ENCODE peak calls at places on chromosome 6, in nine cellular contexts. A, W, O, C, K, G, J, R and L are unnamed samples.

GRCh38 chr6:4610256-4610655 is 165.9 kb upstream of the CDYL start:
- DNase-seq in G (peak; percentile 86), J (no peak), O (no peak), A (no peak), R (no peak), C (peak; percentile 70), K (peak; percentile 84), W (peak; percentile 31), L (peak; percentile 33)

GRCh38 chr6:66965227-66965626 is 1258.2 kb upstream of the EYS start:
- DNase-seq in W (no peak), A (no peak), K (peak; percentile 8), O (no peak), G (no peak), C (peak; percentile 15), R (no peak), J (no peak), L (no peak)

GRCh38 chr6:811806-812205 is 118.9 kb upstream of the EXOC2 start:
- DNase-seq in G (no peak), J (no peak), A (peak; percentile 35), K (no peak), O (no peak), W (no peak), R (no peak), C (peak; percentile 14), L (no peak)

GRCh38 chr6:100731411-100731810 is 149.7 kb downstream of the ASCC3 start:
- DNase-seq in C (no peak), J (no peak), W (no peak), A (no peak), R (no peak), O (no peak), K (no peak), G (no peak), L (no peak)

GRCh38 chr6:132937466-132937906 is 123.1 kb downstream of the RPS12 start:
- DNase-seq in W (no peak), R (peak; percentile 46), J (no peak), O (no peak), G (peak; percentile 45), K (peak; percentile 53), C (peak; percentile 58), A (no peak), L (peak; percentile 41)

GRCh38 chr6:599946-600448 is 56.9 kb downstream of the HUS1B start:
- DNase-seq in O (no peak), C (no peak), W (no peak), A (no peak), K (no peak), J (no peak), G (no peak), R (no peak), L (no peak)

GRCh38 chr6:56875523-56875922 is 79.4 kb upstream of the BEND6 start:
- DNase-seq in J (no peak), C (no peak), K (no peak), R (no peak), W (no peak), O (no peak), G (no peak), A (no peak), L (no peak)

GRCh38 chr6:13445005-13445743 is 42.2 kb downstream of the GFOD1 start:
- DNase-seq in R (no peak), G (peak; percentile 61), O (no peak), W (peak; percentile 64), A (no peak), J (peak; percentile 81), K (no peak), C (peak; percentile 63), L (no peak)

GRCh38 chr6:166112580-166112979 is 55.1 kb downstream of the TBXT start:
- DNase-seq in G (peak; percentile 92), J (no peak), O (no peak), C (no peak), R (peak; percentile 71), A (no peak), K (peak; percentile 88), W (no peak), L (no peak)

GRCh38 chr6:18990313-18990978 is 603.3 kb downstream of the RNF144B start:
- DNase-seq in K (peak; percentile 46), G (peak; percentile 25), O (no peak), W (peak; percentile 3), C (peak; percentile 55), R (peak; percentile 58), A (peak; percentile 4), J (peak; percentile 73), L (no peak)

GRCh38 chr6:40349092-40349491 is 238.1 kb downstream of the LRFN2 start:
- DNase-seq in A (no peak), K (no peak), C (no peak), O (no peak), G (no peak), J (no peak), W (no peak), R (no peak), L (no peak)

DNA sequence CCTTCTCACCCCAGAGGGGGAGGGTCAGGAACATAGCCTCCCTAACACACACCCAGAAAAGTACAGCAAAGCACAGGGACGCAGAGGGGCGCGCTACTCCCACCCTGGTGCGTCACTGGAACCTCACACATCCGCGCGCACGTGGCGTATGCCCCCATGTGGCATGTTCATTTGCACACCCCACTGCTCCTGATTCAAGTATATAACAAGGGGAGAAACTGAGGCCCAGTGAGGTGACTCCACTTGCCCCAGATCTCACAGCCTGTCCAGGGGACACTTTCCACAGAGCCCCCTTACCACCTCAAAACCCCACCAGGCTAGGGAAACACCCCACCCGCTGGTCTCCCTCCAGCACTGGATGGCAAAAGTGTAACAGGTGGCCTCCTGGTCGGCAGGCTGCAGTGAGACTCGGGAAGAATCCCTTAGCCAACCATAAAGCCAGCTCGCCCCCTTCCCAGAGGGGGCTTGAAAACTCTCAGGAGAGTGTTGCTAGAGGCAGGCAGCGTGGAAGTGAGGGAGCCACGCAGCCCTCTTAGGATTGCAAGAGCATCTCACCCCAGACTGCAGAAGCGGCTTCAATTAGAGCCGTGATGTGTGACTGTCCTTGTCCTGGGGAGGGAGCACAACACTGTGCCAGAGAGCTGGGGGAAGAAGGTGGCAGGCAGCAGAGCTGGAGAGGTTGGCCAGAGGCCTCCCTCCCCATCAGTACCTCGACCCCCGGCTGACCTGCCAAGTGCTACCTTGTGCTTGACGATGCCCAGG is at the start of gene GRM4:
- DNase-seq in R (no peak), K (no peak), C (no peak), W (no peak), J (peak; percentile 39), G (no peak), A (no peak), O (no peak), L (no peak)
- H3K4me3 ChIP-seq in R (peak within 1 kb of the TSS; percentile 48), K (peak within 1 kb of the TSS; percentile 2), C (peak within 1 kb of the TSS; percentile 51), W (peak within 1 kb of the TSS; percentile 49), J (peak within 1 kb of the TSS; percentile 45), G (peak within 1 kb of the TSS; percentile 43), A (peak within 1 kb of the TSS; percentile 19), O (peak within 1 kb of the TSS; percentile 48), L (peak within 1 kb of the TSS; percentile 37)

DNA sequence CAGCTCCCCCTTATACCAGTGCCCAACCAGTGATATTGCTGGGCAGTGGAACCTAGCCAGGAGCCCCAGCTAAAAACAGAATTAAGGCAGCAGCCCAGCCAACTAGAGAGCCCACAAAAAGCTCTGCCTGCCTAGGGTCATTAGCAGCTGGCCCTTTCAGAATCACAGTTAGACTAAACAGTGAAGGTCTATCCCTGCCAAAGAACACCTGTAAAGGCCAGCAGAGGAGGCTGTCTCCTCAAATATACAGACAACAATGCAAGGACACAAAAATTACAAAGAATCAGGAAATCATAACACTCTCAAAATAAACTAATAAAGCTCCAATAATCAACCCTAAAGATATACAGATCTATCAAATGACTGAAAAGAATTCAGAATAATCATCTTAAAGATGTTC is 77.8 kb upstream of the HTR1E start:
- DNase-seq in G (no peak), R (no peak), J (no peak), W (no peak), O (no peak), C (no peak), A (no peak), K (no peak), L (no peak)
- TF ChIP-seq CTCF in G (no peak), R (no peak), J (no peak), W (no peak), O (no peak), C (no peak), A (no peak), K (no peak), L (no peak)

GRCh38 chr6:27209659-27210269 is 37.7 kb upstream of the PRSS16 start:
- DNase-seq in R (peak; percentile 67), W (no peak), K (no peak), J (no peak), A (no peak), G (peak; percentile 40), O (no peak), C (no peak), L (no peak)

GRCh38 chr6:27206806-27207205 is 40.7 kb upstream of the PRSS16 start:
- DNase-seq in O (no peak), C (no peak), A (no peak), J (no peak), K (no peak), G (no peak), W (no peak), R (no peak), L (no peak)

GRCh38 chr6:27209167-27209566 is 38.3 kb upstream of the PRSS16 start:
- DNase-seq in C (no peak), R (no peak), O (no peak), A (no peak), G (no peak), K (no peak), W (no peak), J (no peak), L (no peak)

GRCh38 chr6:27208042-27208441 is 39.5 kb upstream of the PRSS16 start:
- DNase-seq in A (no peak), J (no peak), K (no peak), O (no peak), W (no peak), R (no peak), G (no peak), C (no peak), L (no peak)

DNA sequence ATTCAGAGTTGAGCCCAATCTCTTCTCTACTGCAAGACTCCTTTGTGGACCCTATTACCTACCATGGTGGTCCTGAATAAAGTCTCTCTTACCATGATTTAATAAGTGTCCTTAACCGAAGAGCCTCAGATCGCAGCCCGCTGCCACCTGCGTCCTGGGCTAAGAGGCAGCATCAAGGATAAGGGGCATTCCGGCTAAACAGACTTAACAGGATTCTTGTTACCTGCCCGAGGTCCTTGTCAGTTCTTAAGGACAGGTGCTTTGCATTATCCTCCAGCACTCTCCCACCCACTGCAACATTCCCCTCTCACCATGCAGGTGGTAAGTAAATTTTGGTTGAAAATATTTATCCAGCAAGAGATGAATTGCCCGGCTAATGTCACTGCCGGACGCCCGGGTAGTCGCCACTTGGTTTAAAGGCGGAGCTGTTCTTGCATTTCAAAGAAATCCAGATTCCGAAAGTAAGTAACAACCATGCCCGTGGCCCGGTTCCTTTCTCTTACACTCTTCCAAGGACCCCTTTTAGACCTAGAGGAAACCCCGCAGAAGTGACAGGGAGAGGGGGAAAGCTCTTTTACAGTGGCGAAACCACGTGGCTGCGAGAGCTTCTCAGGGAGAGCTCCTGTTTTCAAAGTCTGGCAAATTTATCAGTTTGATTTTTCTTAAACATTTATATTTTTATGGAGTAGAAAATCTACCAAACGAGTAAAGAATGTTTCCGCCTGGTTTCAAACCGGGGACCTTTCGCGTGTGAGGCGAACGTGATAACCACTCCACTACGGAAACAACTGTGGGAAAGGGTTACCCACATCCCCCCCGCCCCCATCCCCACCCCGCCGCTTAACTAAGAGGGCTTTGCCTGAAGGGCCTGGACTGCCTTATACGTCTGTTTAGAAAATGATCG is 41.9 kb upstream of the PRSS16 start:
- DNase-seq in C (peak; percentile 22), G (peak; percentile 42), K (no peak), A (peak; percentile 29), O (peak; percentile 5), W (no peak), J (no peak), R (no peak), L (no peak)
- H3K4me3 ChIP-seq in C (peak overlapping the region; percentile 47), G (no peak overlapping the region), K (peak overlapping the region; percentile 30), A (peak overlapping the region; percentile 40), O (no peak overlapping the region), W (no peak overlapping the region), J (no peak overlapping the region), R (no peak overlapping the region), L (peak overlapping the region; percentile 18)

GRCh38 chr6:106142876-106143431 is 56.8 kb downstream of the PRDM1 start:
- DNase-seq in K (no peak), O (no peak), W (no peak), J (no peak), R (no peak), G (no peak), A (no peak), C (no peak), L (no peak)
- TF ChIP-seq CTCF in K (no peak), O (no peak), W (no peak), J (no peak), R (no peak), G (no peak), A (no peak), C (no peak), L (no peak)